ENCODE peak calls at places on chromosome 3, in four cellular contexts. S is K562, C is endodermal cell, D is HCT116. I is an unnamed sample. For H3K4me1, the result is how much of the 10 kb centered on the place peaks cover.

GRCh38 chr3:45313743-45314403 is 74.5 kb upstream of the LARS2 start:
- DNase-seq in S (no peak), C (peak), D (no peak), I (no peak)

GRCh38 chr3:24123596-24123995 is 178.5 kb downstream of the NR1D2 start:
- DNase-seq in D (no peak), C (no peak), S (no peak), I (no peak)

GRCh38 chr3:74060201-74060600 is 435.5 kb upstream of the PDZRN3 start:
- DNase-seq in S (no peak), D (no peak), C (no peak), I (no peak)

GRCh38 chr3:118987466-118987865 is 47.2 kb downstream of the IGSF11 start:
- DNase-seq in C (peak), S (no peak), D (no peak), I (peak)

GRCh38 chr3:171972965-171973364 is 66.4 kb upstream of the FNDC3B start:
- DNase-seq in C (no peak), S (no peak), D (no peak), I (no peak)

GRCh38 chr3:153911111-153911510 is 210.1 kb upstream of the ARHGEF26 start:
- DNase-seq in D (no peak), C (no peak), S (no peak), I (no peak)

GRCh38 chr3:14728113-14728512 is 53.2 kb downstream of the C3orf20 start:
- DNase-seq in S (no peak), D (no peak), C (no peak), I (no peak)

GRCh38 chr3:30719536-30719935 is 113.1 kb downstream of the TGFBR2 start:
- DNase-seq in S (no peak), C (no peak), D (no peak), I (no peak)

GRCh38 chr3:111801697-111802655 is 57.1 kb upstream of the PHLDB2 start:
- DNase-seq in S (no peak), C (no peak), D (no peak), I (no peak)

GRCh38 chr3:181727122-181728036 is 15.7 kb downstream of the SOX2 start:
- DNase-seq in D (no peak), S (no peak), C (peak), I (no peak)

GRCh38 chr3:142646020-142646783 is 50.0 kb downstream of the PLS1 start:
- DNase-seq in D (no peak), S (no peak), C (no peak), I (no peak)

DNA sequence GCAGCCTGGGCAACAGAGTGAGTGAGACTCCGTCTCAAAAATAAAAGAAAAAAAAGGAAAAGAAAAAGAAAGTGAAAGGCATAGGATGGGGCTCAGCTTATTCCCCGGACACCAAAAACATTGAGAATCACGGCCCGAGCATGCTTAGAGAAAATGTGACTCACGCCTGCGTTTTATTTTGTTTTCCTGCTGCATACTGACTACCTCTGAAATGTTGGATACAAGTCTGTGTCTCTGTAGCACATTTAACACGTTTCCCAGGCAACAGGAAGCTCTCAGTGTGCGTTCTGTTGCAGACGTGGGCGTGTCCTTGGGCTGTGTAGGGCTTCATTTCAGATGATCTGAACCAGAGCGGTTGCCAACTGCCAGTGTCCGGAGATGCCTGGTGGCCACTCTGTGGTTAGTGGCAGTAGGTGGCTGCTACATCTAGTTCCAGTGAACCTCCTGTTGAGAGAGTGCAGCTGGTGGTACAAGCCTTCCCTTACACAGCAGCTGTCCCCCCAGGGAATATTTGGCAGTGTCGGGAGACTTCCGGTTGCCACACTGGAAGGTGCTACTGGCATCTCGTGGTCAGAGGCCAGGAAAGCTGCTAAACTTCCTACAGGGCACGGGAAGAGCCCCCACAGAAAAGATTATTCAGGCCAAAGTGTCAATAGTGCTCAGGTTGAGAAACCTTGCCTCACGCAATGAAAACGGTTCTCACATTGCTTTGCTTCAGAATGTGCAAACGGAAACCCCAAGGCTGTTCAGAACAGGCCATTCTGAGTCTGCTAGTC is 3.0 kb downstream of the SLC51A start:
- DNase-seq in S (no peak), C (peak), D (no peak), I (peak)
- H3K4me3 ChIP-seq in S (no peak), C (no peak), D (no peak), I (peak)

GRCh38 chr3:127715541-127715940 is 42.8 kb downstream of the ABTB1 start:
- DNase-seq in S (no peak), C (no peak), D (no peak), I (no peak)

GRCh38 chr3:127718244-127718915 is 45.6 kb downstream of the ABTB1 start:
- DNase-seq in S (no peak), C (no peak), D (no peak), I (no peak)

GRCh38 chr3:127714866-127715265 is 42.1 kb downstream of the ABTB1 start:
- DNase-seq in D (no peak), S (no peak), C (no peak), I (no peak)

GRCh38 chr3:127717357-127718243 is 44.8 kb downstream of the ABTB1 start:
- DNase-seq in C (no peak), S (no peak), D (no peak), I (no peak)

GRCh38 chr3:127716334-127716733 is 43.6 kb downstream of the ABTB1 start:
- DNase-seq in D (no peak), C (no peak), S (no peak), I (no peak)
- H3K4me1 ChIP-seq in D (under half), C (under half), S (under half), I (under half)

DNA sequence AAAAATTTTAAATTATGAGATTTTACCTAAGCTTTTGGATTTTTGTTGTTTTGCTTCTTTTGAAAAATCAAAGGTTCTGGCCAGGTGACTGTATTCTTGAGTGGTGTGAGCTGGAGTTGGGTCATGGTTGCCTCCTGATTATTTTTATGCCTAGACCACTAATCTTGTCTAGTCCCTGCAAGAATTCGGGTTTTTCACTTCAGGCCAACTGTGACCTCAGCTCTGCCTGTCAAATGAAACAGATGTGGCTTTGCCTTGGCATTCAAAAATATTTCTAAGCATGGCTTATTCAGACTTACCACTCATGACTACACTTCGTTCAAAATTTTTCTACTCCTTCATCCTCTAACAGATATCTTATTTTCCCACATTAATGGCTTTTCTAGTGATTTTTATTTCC is 25.4 kb upstream of the CDV3 start:
- DNase-seq in S (no peak), C (no peak), D (no peak), I (no peak)
- H3K9ac ChIP-seq in S (no peak), C (no peak), D (no peak), I (no peak)

DNA sequence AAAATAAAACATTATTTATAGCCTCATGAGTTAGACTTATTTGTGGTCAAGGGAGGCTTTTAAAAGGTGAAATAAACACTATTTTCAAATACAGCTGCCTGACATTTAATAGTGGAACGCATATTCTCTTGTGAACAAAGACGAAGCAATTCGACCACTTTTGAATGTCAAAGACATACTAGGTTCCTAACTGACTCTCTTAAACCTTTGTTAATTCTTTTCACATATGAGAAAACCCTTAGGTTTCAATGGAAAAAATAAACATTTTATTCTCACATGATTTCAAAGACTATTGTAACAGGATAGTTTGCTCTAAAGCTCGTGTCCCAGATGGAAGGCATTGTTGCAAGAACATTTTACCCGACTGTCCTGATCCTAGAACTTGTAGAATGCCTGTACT is 74.8 kb upstream of the BOC start:
- DNase-seq in S (no peak), C (no peak), D (no peak), I (no peak)
- H3K4me3 ChIP-seq in S (no peak), C (no peak), D (no peak), I (no peak)

GRCh38 chr3:37622999-37623883 is 238.4 kb upstream of the CTDSPL start:
- DNase-seq in C (no peak), S (no peak), D (no peak), I (no peak)
- H3K4me1 ChIP-seq in C (under half), S (under half), D (under half), I (under half)

DNA sequence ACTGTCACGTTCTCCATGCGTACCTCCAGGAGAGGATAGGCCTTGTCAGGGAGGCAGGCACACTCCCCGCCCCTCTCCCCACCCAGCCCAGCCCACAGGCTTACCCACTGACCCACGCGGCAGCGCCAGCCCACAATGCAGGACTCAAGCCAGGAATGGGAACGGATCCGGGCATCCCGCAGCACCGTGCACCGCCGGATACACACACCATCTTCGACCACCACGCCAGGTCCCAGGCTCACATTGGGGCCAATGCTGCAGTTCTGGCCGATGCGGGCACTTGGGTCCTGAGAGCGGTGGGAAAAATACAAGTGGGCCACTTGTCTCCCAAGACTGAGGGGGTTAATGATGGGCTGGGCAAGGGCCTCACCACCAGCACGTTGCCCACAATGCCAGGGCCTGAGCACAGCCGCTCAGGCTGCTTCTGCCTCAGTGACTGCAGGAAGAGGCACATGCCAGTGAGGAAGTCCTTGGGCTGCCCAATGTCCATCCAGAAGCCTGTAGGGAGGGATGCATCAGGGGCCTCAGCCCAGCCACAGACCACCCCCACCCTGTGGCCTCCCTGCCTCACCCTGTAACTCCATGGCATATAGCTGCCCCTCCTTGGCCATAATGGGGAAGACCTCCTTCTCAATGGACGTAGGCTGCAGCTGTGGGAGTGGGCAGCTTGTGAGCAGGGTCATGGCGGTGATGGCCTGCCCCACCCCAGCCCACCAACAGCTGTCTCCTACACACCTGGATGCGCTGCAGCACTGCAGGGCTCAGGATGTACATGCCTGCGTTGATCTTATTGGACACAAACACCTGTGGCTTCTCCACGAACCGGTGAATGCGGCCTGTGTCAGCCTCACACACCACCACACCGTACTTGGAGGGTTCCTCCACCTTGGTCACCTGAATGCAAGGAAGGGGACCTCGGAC is 1.6 kb downstream of the GMPPB start:
- DNase-seq in S (no peak), C (no peak), D (no peak), I (no peak)
- H3K9ac ChIP-seq in S (peak), C (peak), D (peak), I (peak)

GRCh38 chr3:195257454-195258448 is 13.2 kb downstream of the XXYLT1 start:
- DNase-seq in C (peak), D (no peak), S (no peak), I (peak)

GRCh38 chr3:195258449-195259145 is 12.4 kb downstream of the XXYLT1 start:
- DNase-seq in C (peak), S (no peak), D (no peak), I (peak)

GRCh38 chr3:195260286-195260905 is 10.6 kb downstream of the XXYLT1 start:
- DNase-seq in S (no peak), C (peak), D (no peak), I (peak)

GRCh38 chr3:195259564-195260285 is 11.2 kb downstream of the XXYLT1 start:
- DNase-seq in S (peak), D (peak), C (peak), I (peak)

DNA sequence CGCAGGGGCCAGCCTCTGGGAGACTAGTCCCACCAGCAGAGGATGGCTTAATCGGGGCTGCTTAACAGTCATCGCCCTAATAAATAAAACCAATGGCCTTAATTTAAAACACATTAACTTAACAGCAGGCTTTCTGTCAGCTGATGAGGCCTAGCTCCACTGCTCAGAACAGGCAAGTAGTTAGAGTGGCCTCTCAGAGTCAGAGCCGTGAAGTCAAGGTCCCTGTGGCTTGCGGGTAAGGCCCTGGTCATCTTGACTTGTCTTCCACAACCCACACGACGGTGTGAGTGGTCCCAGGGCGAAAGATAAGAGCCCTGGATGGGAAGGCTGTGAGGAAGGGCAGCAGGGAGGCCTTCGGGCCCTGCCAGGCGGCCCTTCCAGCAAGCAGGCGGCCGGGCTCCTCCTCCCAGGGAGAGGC is 11.8 kb downstream of the XXYLT1 start:
- DNase-seq in S (no peak), D (no peak), C (peak), I (no peak)
- H3K4me3 ChIP-seq in S (peak), D (peak), C (peak), I (peak)

I was measured in colonic mucosa.